ENCODE peak calls at places on chromosomes 1 and 21, in ten cellular contexts. N is colonic mucosa, B is tibial artery, C is spleen, V is HAP-1, P is HFF-Myc, W is GM06990, F is cardiac fibroblast, M is IMR-90, Z is AG10803. X is an unnamed sample.
A peak's percentile ranks its signal among the peaks of the same experiment; 100 is the strongest.

GRCh38 chr1:14655386-14655785 is 56.9 kb downstream of the KAZN start:
- DNase-seq in N (no peak), B (no peak), C (no peak), V (no peak), P (no peak), W (no peak), F (no peak), M (no peak), Z (no peak), X (no peak)

GRCh38 chr1:65525297-65526048 is 105.0 kb downstream of the LEPR start:
- DNase-seq in N (no peak), B (no peak), C (peak; percentile 72), V (no peak), P (no peak), W (peak; percentile 3), F (peak; percentile 44), M (no peak), Z (no peak), X (no peak)

GRCh38 chr1:79726321-79726720 is 719.8 kb upstream of the ADGRL4 start:
- DNase-seq in N (no peak), B (no peak), C (no peak), V (no peak), P (no peak), W (no peak), F (peak; percentile 90), M (no peak), Z (peak; percentile 12), X (no peak)

GRCh38 chr1:53088616-53089300 is 26.7 kb downstream of the PODN start:
- DNase-seq in N (no peak), B (no peak), C (no peak), V (no peak), P (no peak), W (no peak), F (no peak), M (no peak), Z (no peak), X (no peak)

GRCh38 chr1:156006666-156007376 is 13.9 kb downstream of the SSR2 start:
- DNase-seq in N (no peak), B (no peak), C (peak; percentile 40), V (no peak), P (no peak), W (no peak), F (no peak), M (no peak), Z (no peak), X (no peak)

GRCh38 chr1:9231648-9232332 is 2.8 kb upstream of the H6PD start:
- DNase-seq in N (no peak), B (no peak), C (peak; percentile 34), V (no peak), P (no peak), W (no peak), F (peak; percentile 30), M (peak; percentile 64), Z (no peak), X (no peak)

GRCh38 chr1:171352554-171352953 is 38.6 kb downstream of the FMO4 start:
- DNase-seq in N (no peak), B (no peak), C (no peak), V (no peak), P (no peak), W (no peak), F (no peak), M (no peak), Z (no peak), X (no peak)

GRCh38 chr1:59692591-59692990 is 122.2 kb upstream of the HOOK1 start:
- DNase-seq in N (no peak), B (no peak), C (no peak), V (no peak), P (peak; percentile 95), W (no peak), F (peak; percentile 94), M (peak; percentile 98), Z (peak; percentile 98), X (no peak)

GRCh38 chr21:44838038-44838895 is 20.4 kb upstream of the SUMO3 start:
- DNase-seq in N (no peak), B (peak; percentile 64), C (peak; percentile 62), V (no peak), P (no peak), W (no peak), F (no peak), M (no peak), Z (no peak), X (no peak)

GRCh38 chr1:187816646-187817045 is 987.9 kb downstream of the PLA2G4A start:
- DNase-seq in N (no peak), B (no peak), C (no peak), V (no peak), P (no peak), W (no peak), F (no peak), M (peak; percentile 33), Z (no peak), X (no peak)

GRCh38 chr1:22123901-22124404 is 18.9 kb downstream of the WNT4 start:
- DNase-seq in N (no peak), B (peak; percentile 46), C (peak; percentile 56), V (peak; percentile 16), P (no peak), W (no peak), F (no peak), M (no peak), Z (no peak), X (no peak)

GRCh38 chr1:45815667-45816458 is 12.5 kb downstream of the MAST2 start:
- DNase-seq in N (no peak), B (no peak), C (no peak), V (no peak), P (peak; percentile 19), W (no peak), F (peak; percentile 15), M (peak; percentile 39), Z (peak; percentile 23), X (no peak)

GRCh38 chr1:43779266-43779665 is 71.9 kb downstream of the ST3GAL3 start:
- DNase-seq in N (no peak), B (no peak), C (no peak), V (no peak), P (no peak), W (no peak), F (no peak), M (no peak), Z (no peak), X (no peak)

GRCh38 chr1:8094481-8095241 is 68.6 kb upstream of the ERRFI1 start:
- DNase-seq in N (peak; percentile 50), B (no peak), C (no peak), V (no peak), P (no peak), W (no peak), F (peak; percentile 75), M (peak; percentile 90), Z (peak; percentile 46), X (peak; percentile 34)

GRCh38 chr1:167573035-167573434 is 19.5 kb upstream of the CREG1 start:
- DNase-seq in N (no peak), B (no peak), C (no peak), V (no peak), P (no peak), W (no peak), F (no peak), M (no peak), Z (peak; percentile 3), X (no peak)

GRCh38 chr1:228281631-228282328 is 73.9 kb downstream of the OBSCN start:
- DNase-seq in N (no peak), B (no peak), C (peak; percentile 70), V (no peak), P (no peak), W (no peak), F (no peak), M (no peak), Z (no peak), X (peak; percentile 4)

GRCh38 chr1:24437631-24438396 is 22.2 kb downstream of the NIPAL3 start:
- DNase-seq in N (no peak), B (no peak), C (no peak), V (no peak), P (no peak), W (no peak), F (peak; percentile 34), M (peak; percentile 31), Z (peak; percentile 56), X (no peak)

GRCh38 chr21:32367158-32367557 is 25.7 kb downstream of the URB1 start:
- DNase-seq in N (no peak), B (no peak), C (no peak), V (no peak), P (no peak), W (no peak), F (peak; percentile 14), M (no peak), Z (peak; percentile 43), X (no peak)
- H3K4me3 ChIP-seq in N (no peak overlapping the region), B (no peak overlapping the region), C (no peak overlapping the region), V (no peak overlapping the region), P (no peak overlapping the region), W (no peak overlapping the region), F (no peak overlapping the region), M (no peak overlapping the region), Z (no peak overlapping the region), X (no peak overlapping the region)

GRCh38 chr1:159900086-159900680 is at the start of gene CFAP45:
- DNase-seq in N (peak; percentile 89), B (peak; percentile 95), C (peak; percentile 88), V (no peak), P (no peak), W (peak; percentile 44), F (peak; percentile 89), M (peak; percentile 56), Z (peak; percentile 61), X (peak; percentile 89)
- H3K4me3 ChIP-seq in N (no peak within 1 kb of the TSS), B (peak within 1 kb of the TSS; percentile 27), C (no peak within 1 kb of the TSS), V (no peak within 1 kb of the TSS), P (no peak within 1 kb of the TSS), W (no peak within 1 kb of the TSS), F (no peak within 1 kb of the TSS), M (no peak within 1 kb of the TSS), Z (no peak within 1 kb of the TSS), X (no peak within 1 kb of the TSS)

GRCh38 chr21:41369105-41369914 is 7.5 kb downstream of the MX2 start:
- DNase-seq in N (no peak), B (peak; percentile 66), C (peak; percentile 89), V (no peak), P (no peak), W (peak; percentile 70), F (peak; percentile 19), M (no peak), Z (peak; percentile 17), X (no peak)
- H3K4me3 ChIP-seq in N (peak overlapping the region; percentile 19), B (peak overlapping the region; percentile 52), C (peak overlapping the region; percentile 39), V (no peak overlapping the region), P (no peak overlapping the region), W (peak overlapping the region; percentile 48), F (no peak overlapping the region), M (no peak overlapping the region), Z (peak overlapping the region; percentile 27), X (no peak overlapping the region)

DNA sequence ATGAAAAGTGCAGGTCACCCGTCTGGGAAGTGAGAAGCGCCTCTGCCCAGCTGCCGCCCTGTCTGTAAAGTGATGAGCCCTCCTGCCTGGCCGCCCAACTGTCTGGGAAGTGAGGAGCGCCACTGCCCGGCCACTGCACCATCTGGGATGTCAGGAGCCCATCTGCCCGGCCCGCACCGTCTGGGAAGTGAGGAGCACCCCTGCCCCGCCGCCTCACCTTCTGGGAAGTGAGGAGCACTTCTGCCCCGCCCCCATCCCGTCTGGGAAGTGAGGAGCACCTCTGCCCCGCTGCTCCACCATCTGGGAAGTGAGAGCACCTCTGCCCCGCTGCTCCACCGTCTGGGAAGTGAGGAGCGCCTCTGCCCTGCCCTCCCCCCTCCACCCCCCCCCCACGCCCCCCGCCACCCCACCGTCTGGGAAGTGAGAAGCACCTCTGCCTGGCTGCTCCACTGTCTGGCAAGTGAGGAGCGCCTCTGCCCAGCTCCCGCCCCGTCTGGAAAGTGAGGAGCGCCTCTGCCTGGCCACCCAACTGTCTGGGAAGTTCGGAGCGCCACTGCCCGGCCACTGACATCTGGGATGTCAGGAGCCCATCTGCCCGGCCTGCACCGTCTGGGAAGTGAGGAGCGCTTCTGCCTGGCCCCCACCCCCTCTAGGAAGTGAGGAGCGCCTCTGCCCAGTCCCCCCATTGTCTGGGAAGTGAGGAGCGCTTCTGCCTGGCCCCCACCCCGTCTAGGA is 4.5 kb upstream of the ZZZ3 start:
- DNase-seq in N (no peak), B (no peak), C (peak; percentile 75), V (no peak), P (no peak), W (no peak), F (no peak), M (no peak), Z (no peak), X (no peak)
- H3K4me3 ChIP-seq in N (no peak overlapping the region), B (peak overlapping the region; percentile 31), C (no peak overlapping the region), V (no peak overlapping the region), P (no peak overlapping the region), W (no peak overlapping the region), F (no peak overlapping the region), M (no peak overlapping the region), Z (no peak overlapping the region), X (no peak overlapping the region)